ENCODE peak calls at places on chromosomes 5 and 9, in seven cellular contexts. F, Q, S, B, Z, X and C are unnamed samples.

GRCh38 chr9:31124389-31124788 is 1260.1 kb upstream of the ACO1 start:
- DNase-seq in F (no peak), Q (no peak), S (no peak), B (no peak), Z (no peak), X (no peak), C (no peak)

GRCh38 chr5:88787856-88788255 is 95.1 kb downstream of the MEF2C start:
- DNase-seq in F (no peak), Q (no peak), S (peak; percentile 13), B (no peak), Z (no peak), X (no peak), C (no peak)

GRCh38 chr9:89596937-89597555 is 7.8 kb upstream of the GADD45G start:
- DNase-seq in F (no peak), Q (no peak), S (no peak), B (no peak), Z (no peak), X (no peak), C (no peak)

GRCh38 chr9:5764130-5764868 is 68.6 kb downstream of the ERMP1 start:
- DNase-seq in F (no peak), Q (no peak), S (no peak), B (no peak), Z (no peak), X (no peak), C (no peak)

GRCh38 chr9:133262226-133262625 is 12.8 kb downstream of the ABO start:
- DNase-seq in F (no peak), Q (peak; percentile 59), S (no peak), B (no peak), Z (no peak), X (no peak), C (no peak)

GRCh38 chr9:79023134-79023577 is 548.6 kb upstream of the TLE4 start:
- DNase-seq in F (no peak), Q (no peak), S (no peak), B (no peak), Z (no peak), X (no peak), C (peak; percentile 89)

GRCh38 chr9:7146582-7146981 is 388.8 kb downstream of the KDM4C start:
- DNase-seq in F (no peak), Q (no peak), S (no peak), B (no peak), Z (no peak), X (no peak), C (no peak)

GRCh38 chr5:65480306-65480865 is 1.3 kb downstream of the ADAMTS6 start:
- DNase-seq in F (peak; percentile 18), Q (peak; percentile 95), S (peak; percentile 54), B (no peak), Z (no peak), X (peak; percentile 5), C (peak; percentile 61)

GRCh38 chr5:90939208-90939607 is 380.6 kb downstream of the ADGRV1 start:
- DNase-seq in F (no peak), Q (no peak), S (no peak), B (no peak), Z (no peak), X (no peak), C (no peak)

GRCh38 chr9:115850548-115851304 is 302.9 kb upstream of the PAPPA start:
- DNase-seq in F (no peak), Q (no peak), S (no peak), B (no peak), Z (no peak), X (no peak), C (no peak)